ENCODE peak calls at places on chromosomes 2 and 18, in four cellular contexts. One of them, this sample, is unnamed.

GRCh38 chr2:75612108-75612861 is 34.3 kb upstream of the MRPL19 start:
- DNase-seq in H1: no peak
- DNase-seq in IMR-90: no peak
- DNase-seq in H9: no peak
- DNase-seq in this sample: no peak

GRCh38 chr2:105398522-105399206 is at the start of gene FHL2:
- DNase-seq in IMR-90: peak
- DNase-seq in H1: peak
- DNase-seq in H9: peak
- DNase-seq in this sample: peak

GRCh38 chr18:49630246-49630699 is 68.4 kb downstream of the LIPG start:
- DNase-seq in H9: no peak
- DNase-seq in IMR-90: no peak
- DNase-seq in H1: no peak
- DNase-seq in this sample: no peak

GRCh38 chr2:26605195-26605968 is 35.8 kb downstream of the CIB4 start:
- DNase-seq in IMR-90: peak
- DNase-seq in H1: peak
- DNase-seq in H9: peak
- DNase-seq in this sample: peak

GRCh38 chr18:74519320-74520095 is 14.8 kb upstream of the CNDP1 start:
- DNase-seq in H9: peak
- DNase-seq in IMR-90: no peak
- DNase-seq in H1: no peak
- DNase-seq in this sample: no peak

GRCh38 chr2:208545398-208546042 is 138.9 kb downstream of the PTH2R start:
- DNase-seq in IMR-90: no peak
- DNase-seq in H9: peak
- DNase-seq in H1: no peak
- DNase-seq in this sample: no peak

GRCh38 chr2:160279813-160280465 is 79.9 kb upstream of the ITGB6 start:
- DNase-seq in H9: no peak
- DNase-seq in IMR-90: peak
- DNase-seq in H1: no peak
- DNase-seq in this sample: no peak

GRCh38 chr2:122523981-122524380 is 768.5 kb downstream of the TSN start:
- DNase-seq in H9: no peak
- DNase-seq in H1: no peak
- DNase-seq in IMR-90: no peak
- DNase-seq in this sample: no peak

GRCh38 chr2:11417946-11418585 is 47.9 kb downstream of the E2F6 start:
- DNase-seq in H9: no peak
- DNase-seq in H1: no peak
- DNase-seq in IMR-90: no peak
- DNase-seq in this sample: peak

GRCh38 chr2:84417453-84417852 is 41.6 kb downstream of the SUCLG1 start:
- DNase-seq in H1: no peak
- DNase-seq in H9: no peak
- DNase-seq in IMR-90: peak
- DNase-seq in this sample: no peak

GRCh38 chr2:216486708-216487107 is 11.9 kb upstream of the RPL37A start:
- DNase-seq in H9: no peak
- DNase-seq in H1: no peak
- DNase-seq in IMR-90: no peak
- DNase-seq in this sample: no peak

GRCh38 chr2:202307690-202308089 is 42.1 kb downstream of the NOP58 start:
- DNase-seq in H9: peak
- DNase-seq in H1: no peak
- DNase-seq in IMR-90: no peak
- DNase-seq in this sample: peak

GRCh38 chr2:673615-674318 is 3.4 kb downstream of the TMEM18 start:
- DNase-seq in IMR-90: peak
- DNase-seq in H1: no peak
- DNase-seq in H9: no peak
- DNase-seq in this sample: peak

GRCh38 chr2:25347205-25347815 is 5.6 kb upstream of the DNMT3A start:
- DNase-seq in H1: no peak
- DNase-seq in H9: no peak
- DNase-seq in IMR-90: peak
- DNase-seq in this sample: no peak

GRCh38 chr2:4354164-4354563 is 650.8 kb downstream of the DCDC2C start:
- DNase-seq in IMR-90: no peak
- DNase-seq in H1: no peak
- DNase-seq in H9: no peak
- DNase-seq in this sample: no peak

GRCh38 chr2:201909961-201910361 is 103.6 kb downstream of the CDK15 start:
- DNase-seq in H9: no peak
- DNase-seq in H1: no peak
- DNase-seq in IMR-90: peak
- DNase-seq in this sample: no peak

GRCh38 chr2:196233808-196234501 is 62.6 kb upstream of the STK17B start:
- DNase-seq in H9: no peak
- DNase-seq in IMR-90: peak
- DNase-seq in H1: no peak
- DNase-seq in this sample: no peak

GRCh38 chr2:221573430-221574230 is 1.5 kb upstream of the EPHA4 start:
- DNase-seq in H1: no peak
- DNase-seq in H9: peak
- DNase-seq in IMR-90: peak
- DNase-seq in this sample: peak

GRCh38 chr2:121333231-121333630 is 48.2 kb upstream of the TFCP2L1 start:
- DNase-seq in H9: no peak
- DNase-seq in IMR-90: no peak
- DNase-seq in H1: no peak
- DNase-seq in this sample: no peak

GRCh38 chr2:164412831-164413230 is 208.5 kb downstream of the GRB14 start:
- DNase-seq in IMR-90: no peak
- DNase-seq in H1: no peak
- DNase-seq in H9: no peak
- DNase-seq in this sample: no peak

GRCh38 chr18:37393945-37394609 is 171.5 kb downstream of the CELF4 start:
- DNase-seq in IMR-90: peak
- DNase-seq in H9: peak
- DNase-seq in H1: peak
- DNase-seq in this sample: peak
- H4K8ac ChIP-seq in IMR-90: peak
- H4K8ac ChIP-seq in H9: no peak
- H4K8ac ChIP-seq in H1: no peak
- H4K8ac ChIP-seq in this sample: no peak

GRCh38 chr2:28163627-28164279 is 228.9 kb upstream of the FOSL2 start:
- DNase-seq in IMR-90: no peak
- DNase-seq in H9: no peak
- DNase-seq in H1: no peak
- DNase-seq in this sample: no peak
- H3K56ac ChIP-seq in IMR-90: no peak
- H3K56ac ChIP-seq in H9: no peak
- H3K56ac ChIP-seq in H1: no peak
- H3K56ac ChIP-seq in this sample: no peak

GRCh38 chr2:136411946-136412345 is 294.0 kb upstream of the CXCR4 start:
- DNase-seq in H1: no peak
- DNase-seq in H9: no peak
- DNase-seq in IMR-90: no peak
- DNase-seq in this sample: no peak
- H3K4ac ChIP-seq in H1: no peak
- H3K4ac ChIP-seq in H9: no peak
- H3K4ac ChIP-seq in IMR-90: no peak
- H3K4ac ChIP-seq in this sample: no peak

GRCh38 chr18:79677840-79678239 is 1.8 kb upstream of the CTDP1 start:
- DNase-seq in H1: no peak
- DNase-seq in IMR-90: no peak
- DNase-seq in H9: no peak
- DNase-seq in this sample: no peak

GRCh38 chr18:79679552-79680099 is at the start of gene CTDP1:
- DNase-seq in H1: peak
- DNase-seq in IMR-90: peak
- DNase-seq in H9: peak
- DNase-seq in this sample: peak

GRCh38 chr18:79680100-79680879 is 687 bp downstream of the CTDP1 start:
- DNase-seq in IMR-90: peak
- DNase-seq in H9: no peak
- DNase-seq in H1: no peak
- DNase-seq in this sample: peak

GRCh38 chr18:79677221-79677620 is 2.4 kb upstream of the CTDP1 start:
- DNase-seq in H1: no peak
- DNase-seq in IMR-90: no peak
- DNase-seq in H9: no peak
- DNase-seq in this sample: no peak

DNA sequence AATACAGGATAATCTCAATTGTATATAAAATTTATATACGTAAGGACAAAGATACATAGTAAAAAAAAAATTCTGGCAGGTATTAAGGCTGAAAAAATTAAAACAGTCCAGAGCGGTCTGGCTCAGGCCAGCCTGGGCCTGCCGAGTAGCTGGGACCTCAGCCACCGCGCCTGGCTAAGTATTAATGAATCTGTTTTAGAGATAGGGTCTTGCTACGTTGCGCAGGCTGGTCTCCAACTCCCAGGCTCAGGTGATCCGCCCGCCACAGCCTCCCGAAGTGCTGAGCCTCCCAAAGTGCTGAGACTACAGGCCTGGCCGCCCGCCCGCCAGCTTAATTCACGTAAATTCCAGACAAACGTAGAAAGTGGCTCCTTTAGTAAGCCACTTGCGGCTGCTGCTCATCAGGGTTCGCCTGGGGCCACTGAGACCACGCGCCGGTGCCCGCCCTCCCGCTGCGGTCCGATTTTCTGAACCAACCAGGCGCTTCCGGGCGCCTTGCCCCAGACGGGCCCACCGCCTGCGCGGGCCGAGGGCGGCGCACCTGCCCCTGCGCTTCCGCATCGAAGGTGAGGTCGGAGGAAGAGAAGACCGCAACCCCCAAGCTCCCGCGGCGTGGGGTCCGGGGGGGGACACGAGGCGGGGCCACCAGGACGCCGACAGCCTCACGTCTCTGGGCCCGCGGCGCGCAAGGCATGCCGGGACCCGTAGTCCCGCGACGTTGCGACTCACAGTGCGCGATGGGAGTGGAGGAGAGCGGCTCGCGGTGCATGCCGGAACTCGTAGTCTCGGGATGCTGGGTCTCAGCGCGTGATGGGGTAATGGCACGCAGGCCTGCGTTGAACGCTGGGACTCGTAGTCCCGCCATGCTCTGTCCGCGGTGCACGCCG is 695 bp upstream of the CTDP1 start:
- DNase-seq in IMR-90: peak
- DNase-seq in H1: peak
- DNase-seq in H9: peak
- DNase-seq in this sample: peak
- H4K8ac ChIP-seq in IMR-90: peak
- H4K8ac ChIP-seq in H1: peak
- H4K8ac ChIP-seq in H9: no peak
- H4K8ac ChIP-seq in this sample: no peak

DNA sequence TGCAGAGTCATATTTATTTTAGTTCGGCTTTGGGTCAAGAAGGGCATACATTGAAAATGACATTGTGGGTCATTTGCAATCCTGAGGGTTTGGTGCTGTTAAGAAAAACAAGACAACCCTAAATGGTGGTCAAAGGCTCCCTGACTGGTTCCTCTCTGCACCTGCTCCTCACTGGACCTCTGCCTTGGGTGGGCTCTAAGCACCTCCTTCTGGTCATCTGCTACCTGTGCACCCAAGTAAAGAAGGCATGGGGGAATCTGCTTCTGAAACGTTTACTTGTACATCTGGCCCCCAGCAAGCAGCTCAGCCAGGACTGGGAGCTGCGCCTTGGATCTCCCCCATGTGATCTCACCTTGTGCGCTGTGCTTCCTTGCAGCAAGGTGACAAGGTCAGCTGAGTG is 55.2 kb upstream of the MAL start:
- DNase-seq in H1: no peak
- DNase-seq in IMR-90: no peak
- DNase-seq in H9: no peak
- DNase-seq in this sample: no peak
- H3K56ac ChIP-seq in H1: no peak
- H3K56ac ChIP-seq in IMR-90: no peak
- H3K56ac ChIP-seq in H9: no peak
- H3K56ac ChIP-seq in this sample: no peak

DNA sequence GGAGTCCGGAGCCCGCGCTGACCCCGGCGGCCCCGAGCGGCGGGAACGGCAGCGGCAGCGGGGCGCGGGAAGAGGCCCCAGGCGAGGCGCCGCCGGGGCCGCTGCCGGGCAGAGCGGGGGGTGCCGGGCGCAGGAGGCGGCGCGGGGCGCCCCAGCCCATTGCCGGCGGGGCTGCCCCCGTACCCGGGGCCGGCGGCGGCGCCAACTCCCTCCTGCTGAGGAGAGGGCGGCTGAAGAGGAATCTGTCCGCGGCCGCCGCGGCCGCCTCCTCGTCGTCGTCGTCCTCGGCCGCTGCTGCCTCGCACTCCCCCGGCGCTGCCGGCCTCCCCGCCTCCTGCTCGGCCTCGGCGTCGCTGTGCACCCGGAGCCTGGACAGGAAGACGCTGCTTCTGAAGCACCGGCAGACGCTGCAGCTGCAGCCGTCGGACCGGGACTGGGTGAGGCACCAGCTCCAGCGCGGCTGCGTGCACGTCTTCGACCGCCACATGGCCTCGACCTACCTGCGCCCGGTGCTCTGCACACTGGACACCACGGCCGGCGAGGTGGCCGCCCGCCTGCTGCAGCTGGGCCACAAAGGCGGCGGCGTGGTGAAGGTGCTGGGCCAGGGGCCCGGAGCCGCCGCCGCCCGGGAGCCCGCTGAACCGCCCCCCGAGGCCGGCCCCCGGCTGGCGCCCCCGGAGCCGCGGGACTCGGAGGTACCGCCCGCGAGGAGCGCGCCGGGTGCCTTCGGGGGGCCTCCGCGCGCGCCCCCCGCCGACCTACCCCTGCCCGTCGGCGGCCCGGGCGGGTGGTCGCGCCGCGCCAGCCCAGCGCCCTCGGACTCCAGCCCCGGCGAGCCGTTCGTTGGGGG is 713 bp downstream of the PHLPP1 start:
- DNase-seq in IMR-90: peak
- DNase-seq in H1: no peak
- DNase-seq in H9: peak
- DNase-seq in this sample: peak
- H3K4ac ChIP-seq in IMR-90: peak
- H3K4ac ChIP-seq in H1: peak
- H3K4ac ChIP-seq in H9: no peak
- H3K4ac ChIP-seq in this sample: peak

GRCh38 chr2:30109856-30110255 is 37.0 kb upstream of the YPEL5 start:
- DNase-seq in IMR-90: no peak
- DNase-seq in H9: no peak
- DNase-seq in H1: no peak
- DNase-seq in this sample: no peak

GRCh38 chr2:30115981-30116285 is 30.9 kb upstream of the YPEL5 start:
- DNase-seq in IMR-90: no peak
- DNase-seq in H1: no peak
- DNase-seq in H9: no peak
- DNase-seq in this sample: no peak

GRCh38 chr2:30113617-30114293 is 33.1 kb upstream of the YPEL5 start:
- DNase-seq in H9: no peak
- DNase-seq in IMR-90: peak
- DNase-seq in H1: no peak
- DNase-seq in this sample: peak

GRCh38 chr2:30110773-30111172 is 36.0 kb upstream of the YPEL5 start:
- DNase-seq in H9: no peak
- DNase-seq in H1: no peak
- DNase-seq in IMR-90: peak
- DNase-seq in this sample: no peak

GRCh38 chr2:30115141-30115980 is 31.4 kb upstream of the YPEL5 start:
- DNase-seq in H9: peak
- DNase-seq in H1: peak
- DNase-seq in IMR-90: peak
- DNase-seq in this sample: peak
- H4K8ac ChIP-seq in H9: no peak
- H4K8ac ChIP-seq in H1: no peak
- H4K8ac ChIP-seq in IMR-90: peak
- H4K8ac ChIP-seq in this sample: no peak